ENCODE peak calls at places on chromosomes 4 and X, in ten cellular contexts. One of them, this sample, is unnamed.

GRCh38 chr4:43757147-43757546 is 691.5 kb downstream of the KCTD8 start:
- DNase-seq in upper lobe of left lung: no peak
- DNase-seq in RWPE2: no peak
- DNase-seq in cardiac muscle cell: no peak
- DNase-seq in heart right ventricle: no peak
- DNase-seq in sigmoid colon: no peak
- DNase-seq in stomach: peak; percentile 38
- DNase-seq in suprapubic skin: no peak
- DNase-seq in CD8-positive, alpha-beta T cell: no peak
- DNase-seq in aorta: no peak
- DNase-seq in this sample: no peak

GRCh38 chr4:74447636-74448233 is 2.8 kb downstream of the AREG start:
- DNase-seq in heart right ventricle: no peak
- DNase-seq in CD8-positive, alpha-beta T cell: no peak
- DNase-seq in RWPE2: no peak
- DNase-seq in cardiac muscle cell: peak; percentile 57
- DNase-seq in suprapubic skin: no peak
- DNase-seq in sigmoid colon: no peak
- DNase-seq in upper lobe of left lung: no peak
- DNase-seq in stomach: no peak
- DNase-seq in aorta: no peak
- DNase-seq in this sample: no peak

GRCh38 chrX:53481816-53482485 is 47.8 kb upstream of the HSD17B10 start:
- DNase-seq in CD8-positive, alpha-beta T cell: peak; percentile 39
- DNase-seq in heart right ventricle: peak; percentile 12
- DNase-seq in aorta: no peak
- DNase-seq in upper lobe of left lung: peak; percentile 59
- DNase-seq in RWPE2: no peak
- DNase-seq in stomach: peak; percentile 73
- DNase-seq in cardiac muscle cell: peak; percentile 69
- DNase-seq in suprapubic skin: no peak
- DNase-seq in sigmoid colon: peak; percentile 66
- DNase-seq in this sample: peak; percentile 16

GRCh38 chrX:154602226-154602625 is 16.9 kb downstream of the CTAG1B start:
- DNase-seq in cardiac muscle cell: no peak
- DNase-seq in stomach: no peak
- DNase-seq in aorta: no peak
- DNase-seq in upper lobe of left lung: no peak
- DNase-seq in CD8-positive, alpha-beta T cell: no peak
- DNase-seq in RWPE2: no peak
- DNase-seq in heart right ventricle: no peak
- DNase-seq in sigmoid colon: no peak
- DNase-seq in suprapubic skin: no peak
- DNase-seq in this sample: peak; percentile 24

GRCh38 chrX:153968754-153969124 is 2.9 kb downstream of the HCFC1 start:
- DNase-seq in suprapubic skin: no peak
- DNase-seq in cardiac muscle cell: no peak
- DNase-seq in sigmoid colon: peak; percentile 65
- DNase-seq in RWPE2: no peak
- DNase-seq in stomach: no peak
- DNase-seq in aorta: peak; percentile 57
- DNase-seq in heart right ventricle: no peak
- DNase-seq in CD8-positive, alpha-beta T cell: peak; percentile 67
- DNase-seq in upper lobe of left lung: peak; percentile 19
- DNase-seq in this sample: no peak

GRCh38 chrX:153925739-153926593 is at the start of gene ARHGAP4:
- DNase-seq in CD8-positive, alpha-beta T cell: peak; percentile 46
- DNase-seq in stomach: no peak
- DNase-seq in suprapubic skin: no peak
- DNase-seq in RWPE2: no peak
- DNase-seq in upper lobe of left lung: no peak
- DNase-seq in aorta: no peak
- DNase-seq in cardiac muscle cell: no peak
- DNase-seq in heart right ventricle: no peak
- DNase-seq in sigmoid colon: no peak
- DNase-seq in this sample: peak; percentile 62

GRCh38 chr4:176387571-176387970 is 67.8 kb downstream of the SPCS3 start:
- DNase-seq in upper lobe of left lung: no peak
- DNase-seq in suprapubic skin: no peak
- DNase-seq in aorta: no peak
- DNase-seq in heart right ventricle: no peak
- DNase-seq in sigmoid colon: no peak
- DNase-seq in CD8-positive, alpha-beta T cell: no peak
- DNase-seq in RWPE2: no peak
- DNase-seq in cardiac muscle cell: peak; percentile 27
- DNase-seq in stomach: no peak
- DNase-seq in this sample: no peak

GRCh38 chr4:54495641-54496040 is 162.1 kb upstream of the KIT start:
- DNase-seq in RWPE2: no peak
- DNase-seq in aorta: no peak
- DNase-seq in heart right ventricle: no peak
- DNase-seq in cardiac muscle cell: no peak
- DNase-seq in suprapubic skin: no peak
- DNase-seq in CD8-positive, alpha-beta T cell: no peak
- DNase-seq in sigmoid colon: no peak
- DNase-seq in upper lobe of left lung: no peak
- DNase-seq in stomach: no peak
- DNase-seq in this sample: no peak

GRCh38 chr4:91267543-91267942 is 1036.2 kb upstream of the GRID2 start:
- DNase-seq in RWPE2: no peak
- DNase-seq in upper lobe of left lung: no peak
- DNase-seq in heart right ventricle: no peak
- DNase-seq in aorta: no peak
- DNase-seq in suprapubic skin: no peak
- DNase-seq in CD8-positive, alpha-beta T cell: no peak
- DNase-seq in stomach: no peak
- DNase-seq in sigmoid colon: no peak
- DNase-seq in cardiac muscle cell: no peak
- DNase-seq in this sample: no peak

GRCh38 chr4:119498520-119498919 is 130.1 kb downstream of the PDE5A start:
- DNase-seq in stomach: no peak
- DNase-seq in sigmoid colon: peak; percentile 75
- DNase-seq in cardiac muscle cell: peak; percentile 62
- DNase-seq in suprapubic skin: no peak
- DNase-seq in RWPE2: no peak
- DNase-seq in heart right ventricle: peak; percentile 28
- DNase-seq in aorta: peak; percentile 49
- DNase-seq in upper lobe of left lung: no peak
- DNase-seq in CD8-positive, alpha-beta T cell: no peak
- DNase-seq in this sample: peak; percentile 52

GRCh38 chr4:122710434-122711308 is 21.8 kb upstream of the BBS12 start:
- DNase-seq in CD8-positive, alpha-beta T cell: no peak
- DNase-seq in stomach: no peak
- DNase-seq in upper lobe of left lung: no peak
- DNase-seq in RWPE2: no peak
- DNase-seq in sigmoid colon: no peak
- DNase-seq in suprapubic skin: no peak
- DNase-seq in cardiac muscle cell: peak; percentile 24
- DNase-seq in aorta: no peak
- DNase-seq in heart right ventricle: no peak
- DNase-seq in this sample: no peak

GRCh38 chr4:54228064-54228527 is 997 bp upstream of the PDGFRA start:
- DNase-seq in stomach: peak; percentile 59
- DNase-seq in aorta: peak; percentile 84
- DNase-seq in CD8-positive, alpha-beta T cell: no peak
- DNase-seq in sigmoid colon: peak; percentile 89
- DNase-seq in RWPE2: no peak
- DNase-seq in heart right ventricle: peak; percentile 75
- DNase-seq in upper lobe of left lung: peak; percentile 47
- DNase-seq in cardiac muscle cell: peak; percentile 96
- DNase-seq in suprapubic skin: peak; percentile 90
- DNase-seq in this sample: peak; percentile 91

GRCh38 chrX:121308276-121308805 is 260.9 kb downstream of the GLUD2 start:
- DNase-seq in heart right ventricle: peak; percentile 4
- DNase-seq in CD8-positive, alpha-beta T cell: no peak
- DNase-seq in cardiac muscle cell: peak; percentile 86
- DNase-seq in RWPE2: no peak
- DNase-seq in sigmoid colon: no peak
- DNase-seq in aorta: no peak
- DNase-seq in upper lobe of left lung: no peak
- DNase-seq in suprapubic skin: no peak
- DNase-seq in stomach: no peak
- DNase-seq in this sample: no peak

GRCh38 chrX:96004386-96004785 is 680.3 kb upstream of the DIAPH2 start:
- DNase-seq in cardiac muscle cell: peak; percentile 48
- DNase-seq in stomach: no peak
- DNase-seq in aorta: no peak
- DNase-seq in upper lobe of left lung: no peak
- DNase-seq in RWPE2: no peak
- DNase-seq in suprapubic skin: no peak
- DNase-seq in sigmoid colon: no peak
- DNase-seq in heart right ventricle: no peak
- DNase-seq in CD8-positive, alpha-beta T cell: no peak
- DNase-seq in this sample: no peak

GRCh38 chr4:130573742-130574141 is 1477.8 kb downstream of the C4orf33 start:
- DNase-seq in CD8-positive, alpha-beta T cell: no peak
- DNase-seq in sigmoid colon: no peak
- DNase-seq in RWPE2: no peak
- DNase-seq in aorta: no peak
- DNase-seq in heart right ventricle: no peak
- DNase-seq in upper lobe of left lung: no peak
- DNase-seq in suprapubic skin: no peak
- DNase-seq in stomach: no peak
- DNase-seq in cardiac muscle cell: no peak
- DNase-seq in this sample: no peak

GRCh38 chr4:162499478-162499877 is 335.7 kb upstream of the FSTL5 start:
- DNase-seq in heart right ventricle: no peak
- DNase-seq in sigmoid colon: no peak
- DNase-seq in suprapubic skin: no peak
- DNase-seq in RWPE2: no peak
- DNase-seq in stomach: no peak
- DNase-seq in upper lobe of left lung: no peak
- DNase-seq in CD8-positive, alpha-beta T cell: no peak
- DNase-seq in cardiac muscle cell: peak; percentile 2
- DNase-seq in aorta: no peak
- DNase-seq in this sample: no peak

GRCh38 chr4:53614616-53615015 is 23.3 kb upstream of the LNX1 start:
- DNase-seq in suprapubic skin: no peak
- DNase-seq in sigmoid colon: no peak
- DNase-seq in upper lobe of left lung: no peak
- DNase-seq in aorta: no peak
- DNase-seq in heart right ventricle: no peak
- DNase-seq in CD8-positive, alpha-beta T cell: no peak
- DNase-seq in stomach: peak; percentile 38
- DNase-seq in RWPE2: no peak
- DNase-seq in cardiac muscle cell: no peak
- DNase-seq in this sample: no peak

GRCh38 chr4:59553063-59553738 is 1646.9 kb upstream of the ADGRL3 start:
- DNase-seq in suprapubic skin: no peak
- DNase-seq in heart right ventricle: no peak
- DNase-seq in aorta: no peak
- DNase-seq in CD8-positive, alpha-beta T cell: no peak
- DNase-seq in cardiac muscle cell: peak; percentile 0
- DNase-seq in sigmoid colon: no peak
- DNase-seq in stomach: no peak
- DNase-seq in RWPE2: no peak
- DNase-seq in upper lobe of left lung: no peak
- DNase-seq in this sample: no peak

DNA sequence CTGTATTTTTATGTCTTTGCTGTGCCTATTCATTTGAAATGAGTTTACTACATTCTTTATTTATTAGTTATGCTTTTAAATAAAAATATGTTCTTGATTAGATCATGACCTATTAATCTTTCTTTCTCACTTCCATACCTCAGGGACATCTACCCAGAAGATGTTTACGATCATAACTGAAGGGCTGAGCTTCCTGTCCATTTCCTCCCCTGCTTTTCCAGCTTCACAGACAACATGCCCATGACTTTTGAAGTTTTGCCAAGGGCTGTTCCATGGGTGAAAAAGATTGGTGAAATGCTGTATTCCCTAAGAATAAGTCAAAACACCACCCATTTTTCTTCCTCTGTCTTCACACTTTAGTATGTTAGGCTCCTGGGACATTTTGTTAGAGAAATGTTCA is 99.7 kb upstream of the DDIT4L start:
- DNase-seq in RWPE2: no peak
- DNase-seq in suprapubic skin: no peak
- DNase-seq in upper lobe of left lung: no peak
- DNase-seq in sigmoid colon: no peak
- DNase-seq in CD8-positive, alpha-beta T cell: no peak
- DNase-seq in stomach: no peak
- DNase-seq in heart right ventricle: no peak
- DNase-seq in cardiac muscle cell: peak; percentile 38
- DNase-seq in aorta: no peak
- DNase-seq in this sample: no peak
- H3K4me1 ChIP-seq in RWPE2: peaks cover 20% of the 10 kb centered on the region
- H3K4me1 ChIP-seq in suprapubic skin: no peaks in the 10 kb centered on the region
- H3K4me1 ChIP-seq in upper lobe of left lung: no peaks in the 10 kb centered on the region
- H3K4me1 ChIP-seq in sigmoid colon: no peaks in the 10 kb centered on the region
- H3K4me1 ChIP-seq in CD8-positive, alpha-beta T cell: no peaks in the 10 kb centered on the region
- H3K4me1 ChIP-seq in stomach: no peaks in the 10 kb centered on the region
- H3K4me1 ChIP-seq in heart right ventricle: no peaks in the 10 kb centered on the region
- H3K4me1 ChIP-seq in cardiac muscle cell: no peaks in the 10 kb centered on the region
- H3K4me1 ChIP-seq in aorta: no peaks in the 10 kb centered on the region
- H3K4me1 ChIP-seq in this sample: no peaks in the 10 kb centered on the region

GRCh38 chr4:153759407-153760226 is at the start of gene RNF175:
- DNase-seq in heart right ventricle: no peak
- DNase-seq in suprapubic skin: no peak
- DNase-seq in cardiac muscle cell: peak; percentile 16
- DNase-seq in aorta: peak; percentile 51
- DNase-seq in RWPE2: no peak
- DNase-seq in stomach: no peak
- DNase-seq in upper lobe of left lung: no peak
- DNase-seq in sigmoid colon: no peak
- DNase-seq in CD8-positive, alpha-beta T cell: no peak
- DNase-seq in this sample: peak; percentile 19
- H3K27ac ChIP-seq in heart right ventricle: no peak within 1 kb of the TSS
- H3K27ac ChIP-seq in suprapubic skin: no peak within 1 kb of the TSS
- H3K27ac ChIP-seq in cardiac muscle cell: no peak within 1 kb of the TSS
- H3K27ac ChIP-seq in aorta: no peak within 1 kb of the TSS
- H3K27ac ChIP-seq in RWPE2: no peak within 1 kb of the TSS
- H3K27ac ChIP-seq in stomach: no peak within 1 kb of the TSS
- H3K27ac ChIP-seq in upper lobe of left lung: peak within 1 kb of the TSS; percentile 40
- H3K27ac ChIP-seq in sigmoid colon: no peak within 1 kb of the TSS
- H3K27ac ChIP-seq in CD8-positive, alpha-beta T cell: no peak within 1 kb of the TSS
- H3K27ac ChIP-seq in this sample: no peak within 1 kb of the TSS

GRCh38 chr4:146330392-146330791 is 116.1 kb downstream of the REELD1 start:
- DNase-seq in suprapubic skin: no peak
- DNase-seq in aorta: no peak
- DNase-seq in CD8-positive, alpha-beta T cell: no peak
- DNase-seq in heart right ventricle: no peak
- DNase-seq in cardiac muscle cell: no peak
- DNase-seq in stomach: no peak
- DNase-seq in RWPE2: no peak
- DNase-seq in sigmoid colon: no peak
- DNase-seq in upper lobe of left lung: no peak
- DNase-seq in this sample: no peak
- H3K4me1 ChIP-seq in suprapubic skin: peaks cover 6% of the 10 kb centered on the region
- H3K4me1 ChIP-seq in aorta: peaks cover 3% of the 10 kb centered on the region
- H3K4me1 ChIP-seq in CD8-positive, alpha-beta T cell: peaks cover 3% of the 10 kb centered on the region
- H3K4me1 ChIP-seq in heart right ventricle: no peaks in the 10 kb centered on the region
- H3K4me1 ChIP-seq in cardiac muscle cell: no peaks in the 10 kb centered on the region
- H3K4me1 ChIP-seq in stomach: peaks cover 4% of the 10 kb centered on the region
- H3K4me1 ChIP-seq in RWPE2: peaks cover 41% of the 10 kb centered on the region
- H3K4me1 ChIP-seq in sigmoid colon: no peaks in the 10 kb centered on the region
- H3K4me1 ChIP-seq in upper lobe of left lung: peaks cover 14% of the 10 kb centered on the region
- H3K4me1 ChIP-seq in this sample: peaks cover 5% of the 10 kb centered on the region

DNA sequence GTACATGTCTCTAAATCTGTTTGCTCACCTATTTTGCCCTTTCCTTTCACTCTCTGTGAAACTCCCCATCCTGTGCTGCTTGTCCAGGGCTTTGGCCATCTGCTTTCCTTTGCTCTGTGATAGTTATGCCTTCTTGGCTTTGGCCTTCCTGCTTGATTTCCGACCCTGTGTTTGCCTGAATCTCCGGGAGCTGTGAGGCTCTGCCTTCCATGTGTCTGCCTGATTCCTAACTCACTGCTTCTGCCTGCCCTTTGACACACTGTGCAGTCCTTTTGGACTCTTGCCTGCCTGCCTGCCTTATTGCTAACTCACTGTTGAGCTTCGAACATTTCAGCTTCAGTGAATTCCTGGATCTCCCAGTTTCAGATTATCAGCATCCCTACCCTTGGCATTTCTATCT is 143.1 kb downstream of the C4orf33 start:
- DNase-seq in upper lobe of left lung: no peak
- DNase-seq in suprapubic skin: no peak
- DNase-seq in cardiac muscle cell: peak; percentile 60
- DNase-seq in stomach: no peak
- DNase-seq in CD8-positive, alpha-beta T cell: no peak
- DNase-seq in RWPE2: no peak
- DNase-seq in heart right ventricle: peak; percentile 8
- DNase-seq in aorta: no peak
- DNase-seq in sigmoid colon: no peak
- DNase-seq in this sample: peak; percentile 39
- H3K27ac ChIP-seq in upper lobe of left lung: no peak overlapping the region
- H3K27ac ChIP-seq in suprapubic skin: no peak overlapping the region
- H3K27ac ChIP-seq in cardiac muscle cell: no peak overlapping the region
- H3K27ac ChIP-seq in stomach: no peak overlapping the region
- H3K27ac ChIP-seq in CD8-positive, alpha-beta T cell: no peak overlapping the region
- H3K27ac ChIP-seq in RWPE2: no peak overlapping the region
- H3K27ac ChIP-seq in heart right ventricle: no peak overlapping the region
- H3K27ac ChIP-seq in aorta: no peak overlapping the region
- H3K27ac ChIP-seq in sigmoid colon: no peak overlapping the region
- H3K27ac ChIP-seq in this sample: no peak overlapping the region

This sample was measured in right cardiac atrium.